ENCODE peak calls at places on chromosomes 11 and 22, in seven cellular contexts. M is PC-3, E is right lobe of liver, X is heart left ventricle, H is ovary, N is testis, Y is right cardiac atrium. A is an unnamed sample. For H3K4me1, the result is how much of the 10 kb centered on the place peaks cover.

GRCh38 chr11:17739945-17740338 is 5.4 kb downstream of the KCNC1 start:
- DNase-seq in E (no peak), M (no peak), Y (no peak), X (no peak), N (no peak), H (peak), A (no peak)

GRCh38 chr22:37336474-37337028 is 54.2 kb downstream of the CYTH4 start:
- DNase-seq in X (no peak), H (no peak), Y (no peak), N (no peak), M (peak), E (no peak), A (no peak)

GRCh38 chr22:49977578-49977977 is 17.0 kb downstream of the PIM3 start:
- DNase-seq in E (no peak), M (no peak), H (no peak), N (no peak), X (no peak), Y (no peak), A (no peak)

GRCh38 chr11:1878134-1879031 is 13.3 kb downstream of the PRR33 start:
- DNase-seq in E (peak), N (peak), H (peak), M (no peak), X (peak), Y (peak), A (no peak)

GRCh38 chr11:11073996-11074395 is 216.1 kb upstream of the ZBED5 start:
- DNase-seq in N (no peak), Y (no peak), M (peak), X (no peak), E (no peak), H (no peak), A (no peak)

GRCh38 chr11:123061403-123062157 is at the start of gene HSPA8:
- DNase-seq in N (peak), E (peak), X (peak), H (peak), M (peak), Y (peak), A (peak)

GRCh38 chr11:100632970-100633452 is 54.1 kb upstream of the ARHGAP42 start:
- DNase-seq in Y (peak), E (peak), N (peak), X (peak), H (peak), M (peak), A (no peak)

GRCh38 chr22:29014773-29015172 is 46.9 kb downstream of the C22orf31 start:
- DNase-seq in X (no peak), M (no peak), Y (no peak), N (no peak), E (no peak), H (no peak), A (no peak)

GRCh38 chr22:39253427-39254070 is 8.8 kb upstream of the PDGFB start:
- DNase-seq in E (no peak), N (peak), M (peak), X (peak), H (peak), Y (peak), A (no peak)

GRCh38 chr11:78131956-78132355 is 7.5 kb downstream of the ALG8 start:
- DNase-seq in X (no peak), M (peak), E (no peak), Y (no peak), H (no peak), N (no peak), A (no peak)

GRCh38 chr11:133833899-133834296 is 11.4 kb downstream of the SPATA19 start:
- DNase-seq in X (no peak), Y (no peak), H (no peak), E (no peak), M (no peak), N (no peak), A (no peak)

GRCh38 chr11:106794058-106794457 is 224.2 kb downstream of the GUCY1A2 start:
- DNase-seq in X (no peak), E (no peak), M (no peak), H (no peak), N (no peak), Y (no peak), A (no peak)

GRCh38 chr11:4030197-4030596 is 64.4 kb upstream of the RRM1 start:
- DNase-seq in M (no peak), N (no peak), H (no peak), X (no peak), Y (no peak), E (peak), A (no peak)

GRCh38 chr11:122775675-122776271 is 62.5 kb upstream of the CRTAM start:
- DNase-seq in X (no peak), N (no peak), Y (no peak), E (no peak), H (no peak), M (no peak), A (no peak)

GRCh38 chr11:10519630-10520029 is 21.4 kb downstream of the RNF141 start:
- DNase-seq in X (no peak), M (peak), N (no peak), Y (no peak), E (no peak), H (no peak), A (no peak)

GRCh38 chr11:64531906-64532312 is 59.1 kb upstream of the SLC22A12 start:
- DNase-seq in Y (no peak), M (no peak), N (no peak), E (no peak), X (no peak), H (no peak), A (no peak)

GRCh38 chr22:46813816-46814597 is 51.6 kb downstream of the TBC1D22A start:
- DNase-seq in E (no peak), Y (no peak), H (no peak), M (no peak), X (no peak), N (no peak), A (no peak)

GRCh38 chr11:6197466-6198200 is 1.4 kb upstream of the OR52W1 start:
- DNase-seq in H (no peak), E (no peak), Y (no peak), X (no peak), N (no peak), M (no peak), A (no peak)

GRCh38 chr11:123429851-123430735 is at the start of gene GRAMD1B:
- DNase-seq in H (peak), N (peak), E (peak), Y (peak), M (peak), X (peak), A (peak)

GRCh38 chr11:33045551-33046255 is 6.3 kb downstream of the TCP11L1 start:
- DNase-seq in N (no peak), Y (no peak), E (no peak), H (no peak), X (no peak), M (peak), A (no peak)

GRCh38 chr11:44734982-44735381 is 8.2 kb downstream of the TSPAN18 start:
- DNase-seq in X (no peak), M (no peak), E (no peak), Y (no peak), N (no peak), H (no peak), A (no peak)

GRCh38 chr22:21961127-21961867 is 8.6 kb upstream of the PPM1F start:
- DNase-seq in H (peak), X (no peak), E (no peak), Y (peak), M (no peak), N (no peak), A (no peak)

GRCh38 chr11:12066799-12067508 is 43.4 kb upstream of the MICAL2 start:
- DNase-seq in M (peak), E (peak), H (no peak), X (no peak), N (no peak), Y (no peak), A (no peak)

GRCh38 chr11:122977455-122978302 is 4.0 kb downstream of the BSX start:
- DNase-seq in H (no peak), X (no peak), N (no peak), M (no peak), Y (peak), E (no peak), A (no peak)

GRCh38 chr11:2778630-2779498 is 79.1 kb upstream of the KCNQ1OT1 start:
- DNase-seq in X (peak), E (peak), N (peak), Y (peak), M (peak), H (peak), A (no peak)

DNA sequence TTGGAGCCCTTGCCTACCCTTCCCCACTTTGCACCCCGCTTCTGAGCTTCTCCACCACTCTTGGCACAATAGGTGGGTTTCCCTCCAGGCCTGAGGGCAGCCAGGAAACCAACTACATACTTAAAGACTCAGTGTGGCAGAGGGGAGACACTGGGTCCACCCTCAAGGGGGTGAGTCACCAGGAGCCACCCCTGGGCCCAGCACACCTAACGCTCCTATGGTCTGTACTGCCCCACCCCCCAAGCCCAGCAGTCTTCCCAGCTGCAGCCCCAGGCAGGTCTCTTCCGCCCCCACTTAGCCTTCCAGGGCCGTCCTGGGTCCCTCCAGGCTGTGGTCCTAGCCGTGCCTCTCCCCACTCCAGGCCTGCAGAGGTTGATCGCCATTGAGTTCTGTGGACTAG is 3.2 kb upstream of the TMPRSS13 start:
- DNase-seq in N (no peak), E (peak), H (no peak), Y (no peak), M (no peak), X (no peak), A (no peak)
- H3K4me3 ChIP-seq in N (no peak), E (no peak), H (no peak), Y (no peak), M (no peak), X (no peak), A (no peak)

GRCh38 chr22:33867118-33867863 is 53.0 kb downstream of the LARGE1 start:
- DNase-seq in X (peak), N (no peak), E (no peak), Y (no peak), H (no peak), M (peak), A (no peak)
- H3K27ac ChIP-seq in X (peak), N (no peak), E (no peak), Y (peak), H (no peak), M (peak), A (no peak)

DNA sequence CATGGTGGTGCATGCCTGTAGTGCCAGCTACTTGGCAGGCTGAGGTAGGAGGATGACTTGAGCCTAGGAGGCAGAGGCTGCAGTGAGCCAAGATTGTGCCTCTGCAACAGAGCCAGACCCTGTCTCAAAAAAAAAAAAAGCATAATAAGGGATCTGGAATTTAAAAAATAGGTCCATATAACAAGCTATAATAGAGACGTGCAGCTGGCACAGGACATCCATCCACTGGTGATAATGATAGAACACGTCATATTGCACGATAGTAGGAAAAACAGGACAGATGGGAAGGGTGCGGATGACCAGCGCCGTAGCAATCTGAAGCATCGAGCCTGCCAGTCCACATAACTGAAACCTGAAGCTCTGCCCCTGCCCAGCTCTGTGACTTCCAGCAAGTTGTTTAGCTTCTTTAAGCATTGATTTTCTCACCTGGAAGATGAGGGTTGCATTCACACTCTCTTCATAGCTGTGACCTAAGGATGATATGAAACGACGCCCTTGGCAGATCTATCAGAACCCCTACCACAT is 60.3 kb upstream of the PRODH start:
- DNase-seq in Y (no peak), M (no peak), X (no peak), N (no peak), E (no peak), H (no peak), A (no peak)
- H3K4me1 ChIP-seq in Y (under half), M (under half), X (under half), N (under half), E (under half), H (under half), A (under half)

GRCh38 chr11:67022961-67023956 is at the start of gene SYT12:
- DNase-seq in H (no peak), Y (peak), E (no peak), X (peak), N (no peak), M (peak), A (peak)
- H3K4me3 ChIP-seq in H (no peak), Y (peak), E (peak), X (peak), N (peak), M (peak), A (peak)

DNA sequence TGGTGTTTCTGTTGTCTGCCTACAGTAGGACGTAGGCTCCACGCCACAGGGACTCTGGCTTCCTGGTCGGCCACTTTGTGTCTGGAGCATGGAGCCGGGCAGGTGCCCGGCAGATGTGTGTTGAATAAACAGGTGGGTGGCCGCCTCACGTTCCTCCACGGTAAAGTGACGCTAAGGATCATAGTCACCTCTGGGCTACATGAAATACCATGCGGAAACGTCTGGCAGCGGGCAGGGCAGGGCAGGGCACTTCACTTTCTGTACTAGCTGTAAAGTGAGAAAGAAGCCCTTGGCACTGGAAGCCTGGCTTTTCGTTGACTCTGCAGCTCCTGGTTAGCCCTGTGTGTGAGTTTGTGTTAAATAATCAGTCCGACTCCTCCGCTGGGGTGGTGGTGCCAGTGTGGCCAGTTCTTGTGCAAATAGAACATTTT is 52.4 kb downstream of the MCM5 start:
- DNase-seq in Y (no peak), X (no peak), M (no peak), E (no peak), N (no peak), H (no peak), A (no peak)
- H3K27ac ChIP-seq in Y (no peak), X (no peak), M (no peak), E (no peak), N (no peak), H (no peak), A (no peak)

A was measured in naive thymus-derived CD4-positive, alpha-beta T cell.